ENCODE peak calls at places on chromosomes 1 and 21, in five cellular contexts. L is cardiac muscle cell, T is IMR-90, Y is tibial nerve, J is lung. B is an unnamed sample. For H3K27me3, the result is how much of the 10 kb centered on the place peaks cover.

GRCh38 chr1:59751801-59752200 is 62.9 kb upstream of the HOOK1 start:
- DNase-seq in J (no peak), Y (no peak), T (peak), L (no peak), B (no peak)

GRCh38 chr1:185317886-185318310 is 855 bp upstream of the IVNS1ABP start:
- DNase-seq in T (no peak), J (peak), Y (no peak), L (peak), B (no peak)

GRCh38 chr1:26970810-26971209 is 10.5 kb upstream of the KDF1 start:
- DNase-seq in L (peak), Y (no peak), T (no peak), J (no peak), B (no peak)

GRCh38 chr1:61293986-61294504 is 211.7 kb downstream of the NFIA start:
- DNase-seq in J (no peak), Y (no peak), L (no peak), T (peak), B (no peak)

GRCh38 chr1:44485229-44485932 is 80.3 kb downstream of the RNF220 start:
- DNase-seq in L (peak), J (no peak), Y (no peak), T (peak), B (no peak)

GRCh38 chr1:214445201-214445600 is 106.2 kb downstream of the PTPN14 start:
- DNase-seq in J (no peak), Y (no peak), L (no peak), T (no peak), B (no peak)

GRCh38 chr1:205590457-205590768 is 41.4 kb downstream of the ELK4 start:
- DNase-seq in L (no peak), T (no peak), Y (no peak), J (no peak), B (no peak)

GRCh38 chr1:12279728-12280469 is 50.1 kb downstream of the VPS13D start:
- DNase-seq in J (no peak), Y (no peak), L (no peak), T (no peak), B (no peak)

GRCh38 chr1:188817814-188818213 is 1659.8 kb downstream of the BRINP3 start:
- DNase-seq in Y (no peak), L (no peak), T (no peak), J (no peak), B (no peak)

GRCh38 chr1:228393268-228393699 is 13.4 kb downstream of the TRIM11 start:
- DNase-seq in J (no peak), T (peak), L (peak), Y (no peak), B (no peak)

GRCh38 chr1:91553196-91553595 is 52.5 kb downstream of the CDC7 start:
- DNase-seq in L (peak), T (peak), J (no peak), Y (no peak), B (peak)

GRCh38 chr21:42734323-42734971 is 81.0 kb downstream of the PDE9A start:
- DNase-seq in J (no peak), T (no peak), L (no peak), Y (no peak), B (no peak)

GRCh38 chr1:72724951-72725863 is 442.9 kb upstream of the NEGR1 start:
- DNase-seq in J (no peak), T (no peak), L (no peak), Y (no peak), B (no peak)

GRCh38 chr1:47713333-47713953 is 275.6 kb downstream of the FOXD2 start:
- DNase-seq in T (no peak), L (no peak), Y (no peak), J (no peak), B (no peak)

GRCh38 chr21:42248783-42249597 is 30.1 kb downstream of the ABCG1 start:
- DNase-seq in J (no peak), Y (no peak), T (no peak), L (no peak), B (no peak)

GRCh38 chr1:173476197-173476663 is 905 bp upstream of the PRDX6 start:
- DNase-seq in Y (no peak), L (no peak), T (no peak), J (no peak), B (no peak)

GRCh38 chr1:178910023-178910422 is 39.1 kb upstream of the ANGPTL1 start:
- DNase-seq in L (no peak), J (no peak), T (no peak), Y (no peak), B (no peak)

GRCh38 chr1:30034105-30034626 is 689.2 kb downstream of the MATN1 start:
- DNase-seq in Y (no peak), J (no peak), T (no peak), L (no peak), B (no peak)

GRCh38 chr1:72757843-72758242 is 475.5 kb upstream of the NEGR1 start:
- DNase-seq in T (no peak), J (no peak), Y (no peak), L (no peak), B (no peak)

GRCh38 chr21:42343963-42344510 is 6.8 kb downstream of the TFF2 start:
- DNase-seq in L (no peak), J (no peak), T (no peak), Y (no peak), B (no peak)

GRCh38 chr1:50950396-50950795 is 9.7 kb downstream of the FAF1 start:
- DNase-seq in T (no peak), Y (no peak), J (no peak), L (no peak), B (no peak)

GRCh38 chr21:40902299-40902698 is 55.3 kb upstream of the DSCAM start:
- DNase-seq in J (no peak), T (no peak), L (no peak), Y (no peak), B (no peak)

GRCh38 chr1:45669859-45670655 is 16.3 kb downstream of the GPBP1L1 start:
- DNase-seq in J (no peak), Y (no peak), T (peak), L (no peak), B (no peak)

GRCh38 chr1:46017876-46018503 is 114.4 kb downstream of the PIK3R3 start:
- DNase-seq in L (no peak), T (no peak), J (no peak), Y (no peak), B (no peak)

DNA sequence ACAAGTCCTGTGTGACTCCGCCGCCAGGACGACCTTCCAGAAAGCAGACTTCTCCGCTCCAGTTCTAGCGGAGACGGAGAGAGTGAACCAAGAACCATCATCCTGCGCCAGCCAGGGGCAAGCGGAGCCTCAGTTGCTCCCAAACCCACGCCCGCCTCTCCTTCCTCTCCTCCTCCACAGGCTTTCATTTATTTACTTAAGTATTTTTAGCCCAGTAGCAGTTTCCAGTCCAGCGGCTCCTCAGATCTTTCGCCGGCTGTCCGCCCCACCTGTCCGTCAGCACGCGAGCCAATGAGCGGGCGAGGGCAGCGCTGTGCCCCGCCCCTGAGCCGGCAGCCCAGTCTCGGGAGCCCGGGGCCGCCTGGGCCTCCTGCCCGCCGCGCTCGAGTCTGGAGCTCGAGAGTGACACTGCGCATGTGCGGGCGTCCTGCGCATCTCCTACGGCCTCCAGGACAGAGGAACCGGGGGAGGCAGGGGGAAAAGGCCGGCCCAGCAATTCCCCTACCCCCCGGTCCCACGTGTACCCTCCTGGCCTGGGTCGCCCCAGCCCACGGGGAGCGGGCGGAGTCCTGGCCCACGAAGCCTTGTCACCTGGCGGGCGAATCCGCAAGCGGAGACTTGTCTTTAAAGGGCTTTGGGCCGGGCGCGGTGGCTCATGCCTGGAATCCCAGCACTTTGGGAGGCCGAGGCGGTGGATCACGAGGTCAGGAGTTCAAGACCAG is at the start of gene FALEC:
- DNase-seq in T (peak), Y (peak), J (peak), L (peak), B (peak)
- TF ChIP-seq CTCF in T (no peak), Y (peak), J (no peak), L (no peak), B (no peak)

GRCh38 chr1:35808376-35809155 is 750 bp downstream of the AGO4 start:
- DNase-seq in Y (no peak), J (peak), L (peak), T (no peak), B (no peak)
- H3K27me3 ChIP-seq in Y (under half), J (under half), L (under half), T (under half), B (under half)

DNA sequence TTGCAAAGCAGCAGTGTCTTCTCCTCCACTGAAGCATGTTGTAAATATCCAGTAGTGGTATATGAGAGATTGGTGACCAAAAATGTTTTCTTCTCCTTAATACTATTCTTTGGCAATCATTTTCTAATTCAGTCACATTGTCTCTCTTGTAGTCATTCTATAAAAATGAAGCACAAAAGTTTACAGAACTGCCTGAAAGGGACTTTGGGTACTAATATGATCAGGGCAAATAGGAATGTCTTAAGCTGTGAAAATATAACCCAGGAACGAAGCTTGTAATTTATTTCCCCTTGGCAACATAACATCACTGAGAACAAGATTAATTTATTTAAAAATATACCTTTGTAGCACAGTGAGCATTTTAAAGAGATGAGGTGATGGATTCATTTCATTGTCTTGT is 4.9 kb downstream of the B3GALT2 start:
- DNase-seq in L (no peak), J (no peak), Y (no peak), T (no peak), B (no peak)
- H3K4me3 ChIP-seq in L (no peak), J (no peak), Y (no peak), T (no peak), B (peak)

DNA sequence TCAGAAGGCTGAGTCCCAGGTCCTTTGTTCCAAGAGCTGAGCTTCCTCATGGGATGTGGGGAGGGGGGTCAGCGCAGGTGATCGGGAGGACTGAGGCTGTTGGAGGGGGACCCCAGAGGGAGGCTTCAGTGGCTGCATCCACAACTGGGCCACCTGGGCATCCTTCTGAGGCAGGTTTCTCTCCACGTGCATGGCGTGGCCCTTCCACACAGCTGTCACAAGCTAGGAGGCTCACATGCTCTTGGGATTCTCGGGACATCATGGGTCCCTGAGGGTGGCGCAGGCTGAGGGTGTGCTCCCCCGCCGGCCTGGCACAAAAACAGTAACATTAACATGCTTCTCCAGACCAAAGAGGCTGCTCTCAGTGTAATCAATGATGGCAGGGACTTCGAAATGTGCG is 229.6 kb upstream of the AJAP1 start:
- DNase-seq in J (no peak), T (no peak), Y (no peak), L (no peak), B (no peak)
- TF ChIP-seq CTCF in J (no peak), T (no peak), Y (no peak), L (no peak), B (no peak)

GRCh38 chr1:927234-927633 is 3.5 kb downstream of the SAMD11 start:
- DNase-seq in L (no peak), T (no peak), Y (no peak), J (no peak), B (no peak)

GRCh38 chr1:923991-924618 is 382 bp downstream of the SAMD11 start:
- DNase-seq in J (no peak), L (no peak), T (no peak), Y (no peak), B (no peak)

GRCh38 chr1:927741-928140 is 4.0 kb downstream of the SAMD11 start:
- DNase-seq in L (no peak), J (no peak), Y (no peak), T (no peak), B (no peak)

GRCh38 chr1:924619-925323 is 1.0 kb downstream of the SAMD11 start:
- DNase-seq in Y (no peak), J (no peak), T (peak), L (peak), B (no peak)

GRCh38 chr1:925532-926421 is 2.1 kb downstream of the SAMD11 start:
- DNase-seq in T (peak), J (no peak), L (peak), Y (no peak), B (no peak)
- H3K27me3 ChIP-seq in T (under half), J (under half), L (under half), Y (under half), B (under half)

GRCh38 chr21:14543983-14544382 is 2.1 kb downstream of the SAMSN1 start:
- DNase-seq in T (no peak), J (no peak), L (no peak), Y (no peak), B (no peak)
- H3K4me3 ChIP-seq in T (no peak), J (no peak), L (no peak), Y (peak), B (peak)

DNA sequence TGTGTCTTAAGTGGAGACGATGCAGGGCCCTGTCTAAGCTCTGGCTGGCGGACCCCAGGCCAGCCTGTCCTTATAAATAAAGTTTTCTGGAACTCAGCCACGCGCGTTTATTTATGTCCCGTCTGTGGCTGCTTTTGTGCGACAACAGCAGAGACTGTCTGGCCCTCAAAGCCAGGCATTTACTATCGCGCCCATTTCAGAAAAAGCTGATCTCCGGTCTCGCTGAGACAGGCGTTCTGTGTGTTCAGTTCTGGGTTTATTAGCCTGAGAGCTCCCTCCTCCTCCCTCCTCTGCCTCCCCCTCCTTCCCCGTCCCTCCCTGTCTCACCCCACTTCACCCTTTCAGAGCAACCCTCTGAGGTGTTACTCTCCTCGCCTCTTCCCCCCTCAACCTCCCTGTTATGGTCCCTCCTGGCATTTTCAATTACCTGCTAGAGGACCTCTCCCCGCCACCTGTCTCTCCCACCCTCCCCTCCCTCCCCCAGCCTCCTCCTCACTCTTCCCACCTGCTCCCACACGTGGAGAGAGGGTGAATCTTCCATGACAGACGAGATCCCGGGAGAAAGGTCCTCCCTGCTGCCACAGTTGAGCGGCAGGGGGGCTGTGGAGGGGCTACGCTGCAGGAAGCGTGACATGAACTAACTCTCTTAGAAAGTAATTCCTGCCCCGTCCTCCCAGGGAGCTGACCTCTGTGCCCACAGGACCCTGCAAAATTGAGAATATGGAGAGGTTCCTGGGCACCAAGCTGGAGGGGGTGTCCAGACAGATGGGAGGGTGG is 59.9 kb downstream of the SPSB1 start:
- DNase-seq in Y (no peak), L (no peak), J (no peak), T (no peak), B (no peak)
- TF ChIP-seq CTCF in Y (no peak), L (no peak), J (no peak), T (no peak), B (no peak)

DNA sequence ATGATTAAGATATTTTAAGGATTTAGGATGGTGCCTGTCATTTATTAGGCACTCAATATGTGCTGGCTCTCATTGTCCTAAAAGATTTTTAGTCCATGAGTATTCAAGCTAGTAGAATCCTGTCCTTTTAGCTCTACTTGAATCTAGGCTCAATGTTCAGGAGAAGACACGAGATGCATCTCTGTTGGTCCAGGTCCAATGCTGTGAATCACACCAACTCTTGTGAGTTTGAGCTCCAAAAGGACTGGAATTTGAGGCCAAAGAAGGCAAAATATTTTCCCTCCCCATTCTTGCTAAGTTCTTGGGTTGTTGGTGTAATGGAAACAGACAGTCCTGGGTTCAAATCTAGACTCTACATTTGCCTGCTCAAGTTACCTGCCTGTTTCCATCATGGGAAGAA is 1.4 kb upstream of the PODN start:
- DNase-seq in J (no peak), L (peak), Y (no peak), T (peak), B (no peak)
- H3K27me3 ChIP-seq in J (under half), L (half or more), Y (under half), T (under half), B (under half)

DNA sequence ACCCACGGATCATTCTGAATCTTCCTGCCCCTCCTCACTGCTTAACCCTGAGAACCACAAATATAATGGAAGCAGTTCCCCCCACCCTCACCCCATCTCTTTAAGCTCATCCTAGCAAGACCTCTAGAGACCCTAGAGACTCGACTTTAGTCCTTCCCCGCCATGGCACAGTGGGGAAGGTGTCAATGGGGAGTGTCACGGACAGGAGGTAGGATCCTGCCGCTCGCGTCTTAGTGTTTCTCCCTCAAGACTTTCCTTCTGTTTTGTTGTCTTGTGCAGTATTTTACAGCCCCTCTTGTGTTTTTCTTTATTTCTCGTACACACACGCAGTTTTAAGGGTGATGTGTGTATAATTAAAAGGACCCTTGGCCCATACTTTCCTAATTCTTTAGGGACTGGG is 677 bp upstream of the PMF1 start:
- DNase-seq in Y (no peak), L (no peak), T (no peak), J (no peak), B (no peak)
- H3K4me3 ChIP-seq in Y (no peak), L (peak), T (no peak), J (no peak), B (peak)